ENCODE peak calls at places on chromosomes 7 and 10, in four cellular contexts. U, F, E and N are unnamed samples. For H3K4me1, the result is how much of the 10 kb centered on the place peaks cover.

GRCh38 chr7:156875766-156876165 is 17.2 kb downstream of the LMBR1 start:
- DNase-seq in F (no peak), U (no peak), E (no peak), N (no peak)

GRCh38 chr10:73839276-73839966 is 28.0 kb upstream of the NDST2 start:
- DNase-seq in U (no peak), F (no peak), E (no peak), N (peak)

GRCh38 chr7:100626530-100627237 is 14.3 kb downstream of the MOSPD3 start:
- DNase-seq in E (peak), F (peak), U (peak), N (peak)

GRCh38 chr10:62804384-62805138 is at the start of gene ADO:
- DNase-seq in U (peak), E (peak), F (peak), N (peak)

GRCh38 chr7:15397921-15398560 is 163.8 kb downstream of the AGMO start:
- DNase-seq in U (no peak), E (no peak), F (no peak), N (peak)

GRCh38 chr10:78291733-78292132 is 258.1 kb downstream of the RPS24 start:
- DNase-seq in E (no peak), F (no peak), U (no peak), N (no peak)

GRCh38 chr7:142535123-142535779 is 214.0 kb upstream of the PRSS1 start:
- DNase-seq in E (peak), F (peak), U (peak), N (peak)

GRCh38 chr10:121891103-121891502 is 36.7 kb downstream of the ATE1 start:
- DNase-seq in E (no peak), U (no peak), F (peak), N (no peak)

GRCh38 chr7:138000081-138000701 is 1.7 kb downstream of the CREB3L2 start:
- DNase-seq in U (peak), E (no peak), F (peak), N (no peak)

GRCh38 chr10:15369642-15370211 is 1.4 kb downstream of the FAM171A1 start:
- DNase-seq in U (no peak), F (peak), E (no peak), N (peak)

GRCh38 chr7:32941181-32941995 is 15.9 kb upstream of the FKBP9 start:
- DNase-seq in E (no peak), U (no peak), F (peak), N (peak)

GRCh38 chr10:101956898-101957297 is 99.1 kb downstream of the ARMH3 start:
- DNase-seq in E (no peak), F (no peak), U (no peak), N (no peak)

GRCh38 chr10:34507217-34507616 is 307.9 kb downstream of the PARD3 start:
- DNase-seq in U (no peak), F (no peak), E (no peak), N (no peak)

GRCh38 chr10:68106656-68107055 is 2.6 kb upstream of the MYPN start:
- DNase-seq in U (peak), E (peak), F (no peak), N (peak)

GRCh38 chr10:91798736-91799579 is 732 bp downstream of the TNKS2 start:
- DNase-seq in U (peak), F (peak), E (peak), N (peak)

GRCh38 chr10:78299861-78300453 is 266.3 kb downstream of the RPS24 start:
- DNase-seq in E (no peak), F (peak), U (no peak), N (no peak)

GRCh38 chr7:98341106-98341505 is 59.6 kb downstream of the BRI3 start:
- DNase-seq in E (no peak), U (peak), F (no peak), N (peak)

GRCh38 chr7:59986-60675 is 132.2 kb upstream of the FAM20C start:
- DNase-seq in U (no peak), F (no peak), E (no peak), N (no peak)

GRCh38 chr7:24965831-24966708 is 13.9 kb downstream of the OSBPL3 start:
- DNase-seq in U (peak), F (peak), E (peak), N (no peak)

GRCh38 chr7:158723266-158723665 is 18.7 kb upstream of the NCAPG2 start:
- DNase-seq in F (no peak), E (no peak), U (no peak), N (no peak)

GRCh38 chr7:95430864-95431263 is 4.0 kb downstream of the PON2 start:
- DNase-seq in E (peak), F (no peak), U (peak), N (peak)

GRCh38 chr10:15232279-15232678 is 63.8 kb upstream of the NMT2 start:
- DNase-seq in U (no peak), E (no peak), F (no peak), N (no peak)

GRCh38 chr10:28403090-28403489 is 100.2 kb upstream of the MPP7 start:
- DNase-seq in F (no peak), U (peak), E (no peak), N (no peak)

GRCh38 chr7:95955748-95956147 is 183.4 kb downstream of the DYNC1I1 start:
- DNase-seq in U (no peak), E (no peak), F (no peak), N (no peak)

GRCh38 chr7:64999165-65000004 is 7.1 kb downstream of the ERV3-1 start:
- DNase-seq in F (no peak), U (peak), E (peak), N (no peak)

GRCh38 chr7:96013836-96014235 is 241.5 kb downstream of the DYNC1I1 start:
- DNase-seq in F (no peak), U (no peak), E (no peak), N (no peak)

GRCh38 chr10:3225589-3225988 is 53.0 kb upstream of the PITRM1 start:
- DNase-seq in F (no peak), U (peak), E (peak), N (no peak)

GRCh38 chr7:101162551-101163280 is 2.7 kb downstream of the VGF start:
- DNase-seq in E (peak), F (peak), U (peak), N (peak)

GRCh38 chr7:151851160-151851751 is 25.7 kb downstream of the PRKAG2 start:
- DNase-seq in F (no peak), E (peak), U (no peak), N (peak)

GRCh38 chr10:21995557-21995956 is 8.0 kb downstream of the DNAJC1 start:
- DNase-seq in E (no peak), U (peak), F (no peak), N (no peak)

GRCh38 chr10:42984761-42985325 is 92.0 kb upstream of the RET start:
- DNase-seq in F (peak), U (no peak), E (no peak), N (no peak)

GRCh38 chr7:29647020-29647654 is 83.5 kb downstream of the PRR15 start:
- DNase-seq in U (no peak), E (no peak), F (no peak), N (no peak)

GRCh38 chr7:4663239-4663638 is 18.9 kb upstream of the FOXK1 start:
- DNase-seq in F (no peak), U (no peak), E (no peak), N (no peak)

GRCh38 chr7:2049782-2050510 is 182.8 kb downstream of the MAD1L1 start:
- DNase-seq in E (no peak), U (no peak), F (no peak), N (peak)

GRCh38 chr10:61750943-61751471 is 88.3 kb downstream of the CABCOCO1 start:
- DNase-seq in U (peak), E (peak), F (peak), N (peak)
- H3K4me2 ChIP-seq in U (peak), E (peak), F (no peak), N (no peak)

GRCh38 chr10:104333037-104333727 is 5.1 kb downstream of the ITPRIP start:
- DNase-seq in F (no peak), U (no peak), E (no peak), N (no peak)
- H3K4me1 ChIP-seq in F (under half), U (half or more), E (half or more), N (half or more)

GRCh38 chr7:134783294-134784069 is 4.0 kb downstream of the CALD1 start:
- DNase-seq in E (no peak), F (no peak), U (no peak), N (peak)
- H3K4me2 ChIP-seq in E (no peak), F (no peak), U (peak), N (peak)

DNA sequence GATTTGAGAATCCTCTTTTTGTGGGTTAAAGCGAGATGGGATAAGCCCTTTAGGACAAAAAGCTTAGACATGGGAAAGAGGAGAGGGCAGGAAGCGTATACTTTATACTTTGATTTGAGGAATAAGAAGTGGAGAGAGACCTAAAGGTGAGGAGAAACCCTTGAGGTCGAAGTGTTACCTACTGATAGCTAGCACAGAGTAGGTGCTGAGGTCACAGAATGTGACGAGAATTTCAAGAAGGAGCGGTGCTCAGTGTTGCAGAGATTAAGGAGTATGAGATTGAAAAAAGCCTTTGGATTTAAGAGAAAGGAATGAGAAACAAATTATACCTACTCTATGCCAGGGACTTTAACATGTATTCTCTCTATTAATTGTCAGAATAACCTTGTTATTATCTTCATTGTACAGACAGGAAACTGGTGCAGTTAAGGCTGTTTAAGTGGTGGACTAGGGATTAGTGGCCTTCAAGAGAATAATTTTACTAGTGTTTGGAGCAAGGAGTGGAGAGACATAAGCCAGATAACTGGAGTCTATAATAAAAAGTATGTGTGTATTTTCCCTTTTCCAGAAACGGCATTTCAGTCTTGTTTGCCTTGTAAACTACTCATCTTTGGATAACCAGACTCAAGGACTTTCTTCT is 8.8 kb downstream of the CAPZA2 start:
- DNase-seq in F (no peak), E (no peak), U (no peak), N (no peak)
- H3K4me1 ChIP-seq in F (under half), E (under half), U (under half), N (under half)

DNA sequence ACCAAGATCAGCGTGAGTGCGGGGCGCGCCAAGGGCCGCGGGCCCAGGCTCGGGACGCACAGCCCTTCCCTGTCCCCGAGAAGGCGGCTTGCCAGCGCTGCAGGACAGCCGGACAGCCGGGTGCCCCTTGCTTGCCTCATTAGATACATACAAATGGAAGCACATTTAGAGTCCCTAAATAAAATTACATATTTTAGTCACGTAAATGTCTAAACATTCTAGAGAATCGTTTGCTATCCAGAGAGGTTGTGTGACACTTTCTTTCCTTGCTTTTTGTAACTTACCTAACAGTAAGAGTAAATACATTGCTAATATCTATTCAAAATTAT is 4.8 kb downstream of the VSTM2A start:
- DNase-seq in F (no peak), U (no peak), E (no peak), N (no peak)
- H3K4me2 ChIP-seq in F (peak), U (no peak), E (peak), N (no peak)